ENCODE peak calls at places on chromosomes 12 and 14, in six cellular contexts. F, M, P, S, B and Y are unnamed samples.
A peak's percentile ranks its signal among the peaks of the same experiment; 100 is the strongest.

GRCh38 chr12:10363922-10364838 is 25.7 kb downstream of the KLRK1 start:
- DNase-seq in P (no peak), B (peak; percentile 3), F (peak; percentile 38), M (peak; percentile 12), S (peak; percentile 60), Y (peak; percentile 63)

GRCh38 chr14:102949801-102950451 is 27.5 kb downstream of the AMN start:
- DNase-seq in P (peak; percentile 31), B (no peak), F (no peak), S (no peak), M (no peak), Y (peak; percentile 56)

GRCh38 chr14:31592619-31593018 is 31.4 kb downstream of the NUBPL start:
- DNase-seq in P (no peak), B (no peak), M (no peak), S (no peak), F (no peak), Y (no peak)

GRCh38 chr12:12198124-12198523 is 68.7 kb downstream of the LRP6 start:
- DNase-seq in B (no peak), M (no peak), P (no peak), F (no peak), S (no peak), Y (no peak)

GRCh38 chr14:101451166-101451565 is 110.1 kb upstream of the DIO3 start:
- DNase-seq in P (no peak), F (no peak), B (no peak), S (no peak), M (no peak), Y (no peak)

GRCh38 chr12:28870839-28871440 is 278.1 kb upstream of the FAR2 start:
- DNase-seq in F (peak; percentile 84), S (no peak), M (no peak), B (no peak), P (no peak), Y (no peak)

GRCh38 chr12:93883436-93884154 is 206.4 kb downstream of the CRADD start:
- DNase-seq in S (no peak), F (no peak), M (no peak), P (no peak), B (no peak), Y (no peak)

GRCh38 chr12:52041695-52042123 is 9.5 kb upstream of the NR4A1 start:
- DNase-seq in F (no peak), P (no peak), M (no peak), B (no peak), S (peak; percentile 77), Y (no peak)

GRCh38 chr12:124047045-124047566 is 74.1 kb downstream of the ZNF664 start:
- DNase-seq in P (no peak), S (no peak), F (no peak), B (no peak), M (no peak), Y (no peak)

GRCh38 chr14:102586420-102587119 is 5.9 kb upstream of the RCOR1 start:
- DNase-seq in S (no peak), P (no peak), B (no peak), M (no peak), F (no peak), Y (no peak)

GRCh38 chr14:67285876-67286452 is 44.7 kb downstream of the PALS1 start:
- DNase-seq in S (no peak), M (no peak), F (peak; percentile 40), B (no peak), P (no peak), Y (peak; percentile 63)